ENCODE peak calls at places on chromosomes 3 and 15, in nine cellular contexts. N is activated naive CD4-positive, alpha-beta T cell; K is AG04450; R is suprapubic skin; C is lung microvascular endothelial cell; I is K562; Y is BE2C; Q is COR-L47; S is fibroblast of the aortic adventitia. U is an unnamed sample.
A peak's percentile ranks its signal among the peaks of the same experiment; 100 is the strongest.

GRCh38 chr3:141019244-141019643 is 31.9 kb upstream of the SPSB4 start:
- DNase-seq in I (no peak), Q (no peak), S (no peak), K (no peak), N (no peak), R (no peak), C (no peak), Y (no peak), U (no peak)

GRCh38 chr15:63856711-63857458 is 23.1 kb upstream of the HERC1 start:
- DNase-seq in C (peak; percentile 89), Y (no peak), R (no peak), S (peak; percentile 61), K (no peak), N (no peak), Q (no peak), I (no peak), U (peak; percentile 62)

GRCh38 chr3:173785004-173785403 is 387.5 kb downstream of the NLGN1 start:
- DNase-seq in N (no peak), Y (peak; percentile 27), S (no peak), R (no peak), C (no peak), I (no peak), K (no peak), Q (no peak), U (no peak)

GRCh38 chr3:172100482-172100881 is 61.1 kb downstream of the FNDC3B start:
- DNase-seq in N (no peak), R (no peak), K (no peak), S (no peak), Q (no peak), Y (no peak), I (no peak), C (no peak), U (no peak)

GRCh38 chr15:96339662-96340347 is 9.3 kb downstream of the NR2F2 start:
- DNase-seq in C (peak; percentile 33), I (no peak), Y (no peak), N (no peak), R (no peak), K (no peak), Q (no peak), S (peak; percentile 47), U (no peak)

GRCh38 chr3:113890256-113890900 is 51.8 kb downstream of the GRAMD1C start:
- DNase-seq in Y (peak; percentile 14), R (no peak), S (no peak), N (no peak), C (peak; percentile 3), Q (no peak), I (peak; percentile 5), K (no peak), U (no peak)

GRCh38 chr15:52331490-52332240 is 36.1 kb upstream of the MYO5C start:
- DNase-seq in K (no peak), I (peak; percentile 14), N (no peak), Y (peak; percentile 48), S (peak; percentile 72), Q (peak; percentile 41), C (peak; percentile 78), R (no peak), U (peak; percentile 54)

GRCh38 chr3:32438596-32439344 is 47.1 kb downstream of the CMTM7 start:
- DNase-seq in C (peak; percentile 46), S (peak; percentile 18), I (no peak), K (no peak), Y (no peak), N (no peak), Q (no peak), R (no peak), U (no peak)

GRCh38 chr3:120203016-120203415 is 82.0 kb downstream of the GPR156 start:
- DNase-seq in K (peak; percentile 39), Q (peak; percentile 9), R (no peak), S (peak; percentile 93), C (peak; percentile 86), I (no peak), Y (no peak), N (no peak), U (peak; percentile 78)

GRCh38 chr15:56286213-56286612 is 42.5 kb upstream of the RFX7 start:
- DNase-seq in K (no peak), C (no peak), Q (no peak), R (no peak), N (no peak), S (no peak), Y (no peak), I (peak; percentile 5), U (no peak)

GRCh38 chr3:99565316-99565715 is 73.1 kb upstream of the COL8A1 start:
- DNase-seq in Y (no peak), K (no peak), N (no peak), R (no peak), I (no peak), Q (no peak), S (no peak), C (no peak), U (no peak)

GRCh38 chr3:20130122-20130521 is 55.9 kb downstream of the SGO1 start:
- DNase-seq in S (no peak), N (no peak), K (no peak), Q (no peak), R (no peak), C (no peak), I (no peak), Y (no peak), U (no peak)

GRCh38 chr3:142724682-142725351 is 983 bp downstream of the TRPC1 start:
- DNase-seq in K (no peak), Y (peak; percentile 61), S (peak; percentile 36), C (peak; percentile 38), I (peak; percentile 49), N (peak; percentile 15), Q (peak; percentile 50), R (peak; percentile 63), U (peak; percentile 18)

GRCh38 chr3:8301977-8302589 is 199.5 kb upstream of the LMCD1 start:
- DNase-seq in S (peak; percentile 75), R (no peak), N (no peak), C (peak; percentile 61), Y (no peak), Q (no peak), I (peak; percentile 17), K (peak; percentile 20), U (peak; percentile 59)

GRCh38 chr3:173249457-173249856 is 108.4 kb upstream of the SPATA16 start:
- DNase-seq in K (no peak), I (no peak), Y (no peak), C (no peak), S (no peak), Q (no peak), N (no peak), R (no peak), U (no peak)

U was measured in IMR-90.